ENCODE peak calls at places on chromosomes 11 and 22, in nine cellular contexts. L, I, C, W, P, G, N, X and M are unnamed samples. For H3K4me1, the result is how much of the 10 kb centered on the place peaks cover.

GRCh38 chr22:38007330-38007902 is 23.1 kb upstream of the SOX10 start:
- DNase-seq in G (no peak), N (no peak), I (no peak), W (no peak), C (no peak), P (no peak), X (no peak), L (no peak), M (no peak)

GRCh38 chr11:18295316-18295715 is 26.6 kb downstream of the HPS5 start:
- DNase-seq in N (no peak), X (no peak), L (no peak), P (no peak), C (no peak), I (no peak), W (no peak), G (no peak), M (no peak)

GRCh38 chr22:35930933-35931332 is 97.7 kb downstream of the RBFOX2 start:
- DNase-seq in C (peak), P (no peak), I (peak), G (peak), W (peak), X (peak), L (no peak), N (no peak), M (no peak)

GRCh38 chr22:42162728-42163489 is 32.3 kb upstream of the CYP2D6 start:
- DNase-seq in G (no peak), W (no peak), I (no peak), N (no peak), X (no peak), P (no peak), C (peak), L (no peak), M (no peak)

GRCh38 chr22:17606472-17606871 is 22.1 kb downstream of the ATP6V1E1 start:
- DNase-seq in G (no peak), L (no peak), I (peak), X (no peak), C (no peak), N (no peak), P (no peak), W (no peak), M (no peak)

GRCh38 chr11:1041471-1041870 is 5.0 kb upstream of the MUC6 start:
- DNase-seq in L (no peak), I (no peak), W (no peak), G (peak), C (no peak), X (no peak), N (peak), P (no peak), M (no peak)

GRCh38 chr22:40046126-40046525 is 51.4 kb downstream of the FAM83F start:
- DNase-seq in I (no peak), L (no peak), X (no peak), C (no peak), N (no peak), P (no peak), G (no peak), W (no peak), M (no peak)

GRCh38 chr11:73293356-73293936 is 14.6 kb upstream of the ARHGEF17 start:
- DNase-seq in L (no peak), N (peak), I (no peak), P (no peak), C (no peak), G (no peak), W (no peak), X (no peak), M (no peak)

GRCh38 chr11:109033627-109034340 is 368.9 kb downstream of the DDX10 start:
- DNase-seq in L (no peak), I (peak), N (no peak), P (no peak), W (no peak), X (no peak), G (peak), C (peak), M (no peak)

GRCh38 chr22:16824718-16825687 is at the start of gene XKR3:
- DNase-seq in G (peak), X (no peak), C (no peak), N (no peak), L (no peak), W (peak), P (no peak), I (no peak), M (peak)

GRCh38 chr22:50473088-50473487 is 1.7 kb downstream of the SBF1 start:
- DNase-seq in C (no peak), P (no peak), I (no peak), W (peak), L (no peak), X (peak), N (peak), G (peak), M (peak)

GRCh38 chr11:65718964-65719492 is 1.6 kb downstream of the RNASEH2C start:
- DNase-seq in P (peak), G (no peak), L (no peak), W (no peak), C (peak), X (no peak), N (no peak), I (peak), M (no peak)

DNA sequence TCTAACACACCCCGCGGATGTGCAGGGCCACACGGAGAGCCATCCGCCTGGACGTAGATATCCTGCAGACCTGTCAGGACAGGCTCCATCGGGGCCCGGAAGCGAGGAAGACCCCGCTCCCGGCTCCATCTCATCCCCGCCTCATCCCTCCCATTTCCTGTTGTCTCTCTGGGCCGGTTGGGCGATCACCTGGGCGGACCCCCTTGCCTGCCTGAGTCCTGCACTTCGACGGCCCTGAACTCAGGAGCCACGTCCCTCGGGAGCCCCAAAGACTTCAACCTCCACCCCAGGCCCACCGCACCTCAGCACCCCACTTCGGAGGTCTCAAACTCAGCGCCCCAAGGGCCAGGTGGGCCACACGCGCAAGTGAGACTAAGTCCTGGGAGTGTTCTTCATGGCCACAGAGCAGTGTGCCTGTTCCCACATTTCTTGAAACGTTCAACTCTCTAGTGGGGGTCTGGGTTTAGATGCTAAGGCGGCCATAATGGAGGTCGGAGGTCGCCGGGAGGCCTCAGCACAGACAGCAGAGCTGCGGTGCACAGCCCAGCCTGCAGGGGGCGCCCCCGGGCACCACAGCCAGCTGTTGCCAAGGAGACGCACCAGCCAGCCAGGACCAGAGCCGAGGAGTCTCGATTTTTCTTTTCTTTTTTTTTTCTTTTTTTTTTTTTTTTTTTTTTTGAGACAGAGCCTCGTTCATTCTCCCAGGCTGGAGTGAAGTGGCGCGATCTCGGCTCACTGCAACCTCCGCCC is 26.0 kb upstream of the FADD start:
- DNase-seq in I (no peak), W (peak), C (no peak), G (peak), N (no peak), P (no peak), X (peak), L (no peak), M (peak)
- TF ChIP-seq CTCF in I (peak), W (peak), C (peak), G (peak), N (peak), P (peak), X (peak), L (no peak), M (peak)

GRCh38 chr11:41394562-41395160 is 64.8 kb downstream of the LRRC4C start:
- DNase-seq in I (no peak), C (no peak), N (no peak), L (no peak), X (no peak), P (no peak), W (no peak), G (no peak), M (no peak)
- H3K4me1 ChIP-seq in I (under half), C (under half), N (under half), L (under half), X (under half), P (under half), W (under half), G (under half), M (under half)

GRCh38 chr11:63212742-63213141 is 30.7 kb downstream of the SLC22A25 start:
- DNase-seq in P (no peak), C (peak), I (no peak), G (peak), L (no peak), X (peak), W (peak), N (no peak), M (peak)
- TF ChIP-seq CTCF in P (peak), C (peak), I (peak), G (peak), L (no peak), X (peak), W (peak), N (peak), M (peak)

GRCh38 chr11:43311791-43312607 is at the start of gene API5:
- DNase-seq in W (peak), G (peak), C (peak), X (peak), L (peak), P (peak), I (peak), N (peak), M (peak)
- H3K4me1 ChIP-seq in W (under half), G (under half), C (under half), X (under half), L (under half), P (under half), I (under half), N (under half), M (under half)